ENCODE peak calls at places on chromosomes 13 and 19, in six cellular contexts. H, U, Q, Y, M and K are unnamed samples.

GRCh38 chr13:80074811-80075210 is 266.1 kb downstream of the SPRY2 start:
- DNase-seq in M (no peak), H (no peak), U (no peak), Q (no peak), Y (no peak), K (no peak)

GRCh38 chr19:35127871-35128270 is 7.0 kb downstream of the LGI4 start:
- DNase-seq in Q (no peak), H (no peak), U (no peak), M (no peak), Y (no peak), K (no peak)

GRCh38 chr13:94305934-94306333 is 173.5 kb downstream of the DCT start:
- DNase-seq in Q (no peak), Y (no peak), H (no peak), M (no peak), U (no peak), K (no peak)

GRCh38 chr19:35911173-35911572 is 3.1 kb upstream of the TYROBP start:
- DNase-seq in Q (no peak), H (no peak), M (no peak), U (no peak), Y (no peak), K (no peak)

GRCh38 chr19:3374369-3375112 is 8.2 kb downstream of the NFIC start:
- DNase-seq in M (peak; percentile 52), Q (no peak), Y (no peak), U (no peak), H (peak; percentile 34), K (peak; percentile 47)

GRCh38 chr13:50104493-50104892 is 89.2 kb downstream of the KCNRG start:
- DNase-seq in U (no peak), H (no peak), Y (peak; percentile 44), Q (peak; percentile 22), M (no peak), K (no peak)

GRCh38 chr19:4543856-4544647 is 4.2 kb upstream of the LRG1 start:
- DNase-seq in Q (no peak), U (no peak), H (no peak), Y (no peak), M (no peak), K (no peak)

GRCh38 chr13:21550918-21551317 is 53.1 kb downstream of the MICU2 start:
- DNase-seq in M (no peak), Y (peak; percentile 17), U (no peak), H (no peak), Q (peak; percentile 37), K (no peak)

GRCh38 chr13:46761174-46761573 is 35.8 kb downstream of the ESD start:
- DNase-seq in H (no peak), M (no peak), Y (no peak), Q (no peak), U (no peak), K (no peak)

GRCh38 chr19:39818626-39819097 is 15.3 kb downstream of the DYRK1B start:
- DNase-seq in Y (no peak), M (no peak), H (no peak), U (no peak), Q (no peak), K (no peak)

GRCh38 chr13:75636339-75637095 is 387 bp downstream of the LMO7 start:
- DNase-seq in U (peak; percentile 45), Y (peak; percentile 26), Q (no peak), H (peak; percentile 22), M (no peak), K (peak; percentile 34)

GRCh38 chr19:23823952-23824389 is 65.3 kb upstream of the ZNF681 start:
- DNase-seq in Y (no peak), M (no peak), H (peak; percentile 17), Q (peak; percentile 8), U (no peak), K (peak; percentile 19)

GRCh38 chr13:34155931-34156607 is 338.1 kb downstream of the RFC3 start:
- DNase-seq in Q (no peak), Y (peak; percentile 39), M (no peak), H (no peak), U (no peak), K (no peak)

GRCh38 chr13:113114511-113115362 is 7.9 kb upstream of the F10 start:
- DNase-seq in Y (no peak), Q (no peak), U (peak; percentile 39), H (peak; percentile 4), M (no peak), K (peak; percentile 0)

GRCh38 chr13:102400619-102401125 is 1.2 kb downstream of the FGF14 start:
- DNase-seq in Q (no peak), Y (peak; percentile 26), M (no peak), H (peak; percentile 58), U (peak; percentile 75), K (no peak)

GRCh38 chr13:44583126-44583525 is 7.0 kb upstream of the TSC22D1 start:
- DNase-seq in Y (no peak), Q (no peak), M (no peak), U (no peak), H (no peak), K (no peak)

GRCh38 chr13:82330499-82330898 is 1551.8 kb downstream of the SLITRK1 start:
- DNase-seq in Y (no peak), M (no peak), U (no peak), H (no peak), Q (no peak), K (peak; percentile 11)

GRCh38 chr13:32859893-32860292 is 156.3 kb upstream of the KL start:
- DNase-seq in H (no peak), Y (no peak), U (no peak), Q (no peak), M (no peak), K (no peak)

GRCh38 chr13:44436589-44437337 is 63.1 kb downstream of the SERP2 start:
- DNase-seq in H (peak; percentile 97), M (peak; percentile 95), Q (peak; percentile 63), U (peak; percentile 98), Y (peak; percentile 93), K (peak; percentile 95)

GRCh38 chr13:85675508-85675907 is 123.7 kb downstream of the SLITRK6 start:
- DNase-seq in Y (no peak), U (no peak), Q (no peak), H (no peak), M (no peak), K (no peak)

GRCh38 chr13:96025283-96025682 is 27.9 kb downstream of the UGGT2 start:
- DNase-seq in Y (no peak), M (no peak), U (no peak), H (no peak), Q (no peak), K (no peak)

GRCh38 chr13:42762917-42763316 is 18.5 kb upstream of the FAM216B start:
- DNase-seq in M (no peak), H (no peak), Q (peak; percentile 45), U (no peak), Y (peak; percentile 55), K (no peak)

GRCh38 chr19:58568731-58569130 is 4.4 kb downstream of the MZF1 start:
- DNase-seq in Y (no peak), M (no peak), Q (no peak), U (no peak), H (no peak), K (no peak)

GRCh38 chr19:3065675-3066357 is 3.5 kb upstream of the TLE5 start:
- DNase-seq in Q (no peak), U (no peak), H (no peak), M (no peak), Y (no peak), K (peak; percentile 77)

GRCh38 chr13:24083722-24084421 is 76.6 kb upstream of the SPATA13 start:
- DNase-seq in Y (no peak), H (no peak), M (no peak), U (no peak), Q (no peak), K (no peak)

GRCh38 chr19:41265376-41266153 is 1.4 kb downstream of the HNRNPUL1 start:
- DNase-seq in Y (peak; percentile 41), H (peak; percentile 16), M (no peak), U (no peak), Q (no peak), K (peak; percentile 60)

GRCh38 chr13:99086149-99086868 is 108.4 kb upstream of the DOCK9 start:
- DNase-seq in H (peak; percentile 60), M (no peak), Q (no peak), U (peak; percentile 66), Y (peak; percentile 64), K (peak; percentile 38)

GRCh38 chr13:61685683-61686013 is 270.0 kb upstream of the PCDH20 start:
- DNase-seq in H (peak; percentile 52), Y (no peak), M (no peak), U (no peak), Q (no peak), K (no peak)

GRCh38 chr13:112664501-112665203 is 25.2 kb upstream of the ATP11A start:
- DNase-seq in M (no peak), Y (no peak), Q (no peak), U (no peak), H (no peak), K (no peak)

GRCh38 chr13:99981115-99982020 is at the start of gene ZIC2:
- DNase-seq in M (no peak), U (no peak), H (peak; percentile 52), Y (no peak), Q (no peak), K (peak; percentile 63)

GRCh38 chr13:76542176-76542575 is 344.0 kb downstream of the KCTD12 start:
- DNase-seq in U (no peak), H (no peak), Q (no peak), M (no peak), Y (no peak), K (no peak)